ENCODE peak calls at places on chromosomes 3 and 15, in four cellular contexts. M, B, X and O are unnamed samples.

GRCh38 chr15:99961011-99961441 is 227.8 kb upstream of the LYSMD4 start:
- DNase-seq in B (no peak), M (peak; percentile 30), X (no peak), O (no peak)

GRCh38 chr3:25428003-25428861 is at the start of gene RARB:
- DNase-seq in B (no peak), M (peak; percentile 85), X (peak; percentile 53), O (peak; percentile 92)

GRCh38 chr3:98039322-98040024 is 4.4 kb upstream of the GABRR3 start:
- DNase-seq in B (peak; percentile 81), M (peak; percentile 45), X (peak; percentile 28), O (peak; percentile 79)

GRCh38 chr3:45095916-45096526 is 50.2 kb downstream of the CDCP1 start:
- DNase-seq in X (no peak), M (no peak), B (no peak), O (no peak)

GRCh38 chr3:127786358-127787070 is 35.8 kb downstream of the MGLL start:
- DNase-seq in B (no peak), M (peak; percentile 52), X (peak; percentile 91), O (no peak)

GRCh38 chr3:139764936-139765335 is 87.2 kb upstream of the NMNAT3 start:
- DNase-seq in B (no peak), M (no peak), X (no peak), O (peak; percentile 86)

GRCh38 chr15:76972420-76973361 is 22.2 kb upstream of the PSTPIP1 start:
- DNase-seq in M (peak; percentile 68), B (no peak), X (peak; percentile 36), O (no peak)

GRCh38 chr3:12897537-12898289 is 56.3 kb upstream of the RPL32 start:
- DNase-seq in X (peak; percentile 9), B (no peak), M (no peak), O (no peak)

GRCh38 chr15:60673918-60674558 is 195.1 kb upstream of the ICE2 start:
- DNase-seq in B (no peak), X (peak; percentile 50), M (peak; percentile 74), O (peak; percentile 90)

DNA sequence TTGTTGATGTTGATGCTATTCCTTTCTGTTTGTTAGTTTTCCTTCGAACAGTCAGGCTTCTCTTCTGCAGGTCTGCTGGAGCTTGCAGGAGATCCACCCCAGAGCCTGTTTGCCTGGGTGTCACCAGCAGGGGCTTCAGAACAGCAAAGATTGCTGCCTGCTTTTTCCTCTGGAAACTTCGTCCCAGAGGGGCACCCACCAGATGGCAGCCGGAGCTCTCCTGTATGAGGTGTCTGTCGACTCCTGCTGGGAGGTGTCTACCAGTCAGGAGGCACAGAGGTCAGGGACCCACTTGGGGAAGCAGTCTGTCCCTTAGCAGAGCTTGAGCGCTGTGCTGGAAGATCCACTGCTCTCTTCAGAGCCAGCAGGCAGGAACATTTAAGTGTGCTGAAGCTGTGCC is 303.2 kb downstream of the ZIC1 start:
- DNase-seq in X (no peak), B (no peak), M (no peak), O (no peak)
- TF ChIP-seq CTCF in X (no peak), B (no peak), M (no peak), O (peak; percentile 9)

DNA sequence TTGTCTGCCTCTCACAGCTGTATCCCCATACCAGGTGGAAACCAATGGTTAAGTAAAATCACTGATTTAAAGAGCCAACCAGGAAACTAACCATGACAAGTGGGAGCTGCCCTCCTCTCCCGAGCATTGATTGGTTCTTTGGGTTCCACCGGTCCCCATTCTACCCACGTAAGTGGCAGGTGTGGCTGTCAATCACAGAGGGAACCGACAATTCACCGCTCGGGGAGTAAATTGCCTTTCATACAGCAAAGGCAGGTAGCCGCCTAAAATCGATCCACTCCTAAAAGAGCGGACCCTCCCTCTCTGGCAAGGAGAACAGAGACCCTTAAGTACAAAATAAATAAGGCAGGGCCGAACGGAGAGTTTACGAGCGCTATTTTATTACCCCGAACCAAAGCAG is 1.2 kb downstream of the ERC2 start:
- DNase-seq in B (no peak), M (peak; percentile 83), X (peak; percentile 46), O (peak; percentile 87)
- H3K4me3 ChIP-seq in B (no peak overlapping the region), M (peak overlapping the region; percentile 36), X (peak overlapping the region; percentile 62), O (peak overlapping the region; percentile 61)

GRCh38 chr3:56302417-56302816 is 165.8 kb downstream of the ERC2 start:
- DNase-seq in X (no peak), B (peak; percentile 46), M (no peak), O (no peak)

GRCh38 chr3:56309465-56309864 is 158.8 kb downstream of the ERC2 start:
- DNase-seq in M (no peak), B (no peak), X (no peak), O (no peak)

GRCh38 chr3:56304069-56304468 is 164.2 kb downstream of the ERC2 start:
- DNase-seq in X (no peak), B (no peak), M (no peak), O (no peak)

DNA sequence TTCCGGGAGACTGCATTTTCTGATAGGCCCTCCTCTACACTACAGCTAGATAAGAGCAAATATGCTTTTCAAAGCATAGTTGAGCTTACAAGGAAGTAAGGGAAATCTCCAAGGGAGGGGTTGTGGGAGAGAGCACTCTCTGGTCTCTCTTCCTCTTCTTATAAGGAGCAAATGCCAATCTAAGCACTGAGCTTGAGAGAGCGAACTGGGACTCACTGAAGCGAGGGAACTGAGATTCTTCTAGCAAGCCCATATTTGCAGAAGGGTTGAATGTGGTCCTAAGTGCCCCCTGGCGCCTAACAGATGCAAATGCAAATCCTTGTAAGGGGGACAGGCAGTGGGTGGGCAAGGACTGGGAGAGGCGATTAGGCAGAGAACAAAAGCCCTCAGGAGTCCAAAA is 164.8 kb downstream of the ERC2 start:
- DNase-seq in M (no peak), X (no peak), B (peak; percentile 79), O (peak; percentile 59)
- TF ChIP-seq CTCF in M (no peak), X (peak; percentile 28), B (peak; percentile 84), O (peak; percentile 85)

DNA sequence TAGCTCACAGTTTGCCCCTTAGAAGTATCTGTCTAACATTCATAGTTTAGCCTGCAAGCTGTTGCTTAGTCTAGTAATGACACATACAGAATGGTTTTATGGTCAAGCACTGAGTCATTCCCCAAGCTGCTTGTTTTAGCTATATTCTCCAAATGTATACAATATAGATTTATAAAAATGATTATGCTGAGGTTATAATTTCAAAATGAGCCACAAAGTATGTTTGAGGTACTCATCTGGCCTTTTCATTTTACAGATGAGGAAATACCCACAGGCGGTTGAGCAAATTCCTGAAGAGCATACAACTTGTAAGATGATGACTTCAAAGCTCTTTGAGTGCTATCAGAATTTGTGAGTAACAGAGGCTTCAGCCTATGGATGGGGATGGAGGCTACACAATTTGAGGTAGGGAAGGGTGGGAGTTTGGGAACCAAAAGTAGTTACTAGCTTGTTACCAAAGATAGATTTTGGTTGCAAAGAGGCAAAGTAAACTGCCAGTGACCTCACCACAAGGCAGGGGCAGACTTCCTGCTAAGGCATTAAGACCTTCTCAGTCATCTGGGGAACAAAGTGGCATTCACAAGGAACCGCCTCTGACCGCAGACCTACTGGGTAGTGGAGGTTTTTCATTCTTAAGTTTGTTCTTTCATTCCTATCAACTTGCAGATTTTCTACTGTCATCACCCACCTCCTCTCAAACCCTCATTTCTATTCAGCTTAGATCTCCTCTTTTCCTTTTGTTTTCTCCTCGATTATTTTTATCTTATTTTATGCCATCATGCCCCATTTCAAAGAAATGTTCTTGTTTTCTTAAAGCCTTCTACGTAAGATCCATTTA is 257.2 kb upstream of the NECTIN3 start:
- DNase-seq in X (no peak), M (no peak), B (no peak), O (peak; percentile 74)
- H3K4me3 ChIP-seq in X (no peak overlapping the region), M (no peak overlapping the region), B (no peak overlapping the region), O (peak overlapping the region; percentile 5)

GRCh38 chr3:129249284-129250065 is at the start of gene COPG1:
- DNase-seq in M (peak; percentile 86), X (peak; percentile 88), B (peak; percentile 92), O (peak; percentile 67)

GRCh38 chr3:129245141-129245540 is 4.3 kb upstream of the COPG1 start:
- DNase-seq in X (no peak), B (no peak), M (no peak), O (no peak)

GRCh38 chr3:129252748-129253147 is 3.3 kb downstream of the COPG1 start:
- DNase-seq in M (no peak), X (no peak), B (no peak), O (no peak)

GRCh38 chr3:129246636-129247035 is 2.8 kb upstream of the COPG1 start:
- DNase-seq in M (no peak), X (no peak), B (no peak), O (no peak)

GRCh38 chr3:129248286-129248979 is 973 bp upstream of the COPG1 start:
- DNase-seq in B (no peak), M (no peak), X (no peak), O (no peak)
- TF ChIP-seq CTCF in B (no peak), M (no peak), X (no peak), O (no peak)

GRCh38 chr3:14295777-14296176 is 106.6 kb upstream of the SLC6A6 start:
- DNase-seq in M (no peak), X (no peak), B (no peak), O (no peak)
- H3K4me3 ChIP-seq in M (no peak overlapping the region), X (no peak overlapping the region), B (no peak overlapping the region), O (no peak overlapping the region)

GRCh38 chr15:101357333-101357732 is 62.3 kb upstream of the SNRPA1 start:
- DNase-seq in X (no peak), B (no peak), M (no peak), O (no peak)
- TF ChIP-seq CTCF in X (no peak), B (no peak), M (no peak), O (no peak)